ENCODE peak calls at places on chromosomes 13 and 19, in four cellular contexts. S, F, W and I are unnamed samples.

GRCh38 chr19:38012290-38012689 is 105.3 kb downstream of the SIPA1L3 start:
- DNase-seq in S (no peak), F (no peak), W (no peak), I (no peak)

GRCh38 chr13:33322474-33322827 is 36.9 kb upstream of the STARD13 start:
- DNase-seq in S (no peak), F (no peak), W (no peak), I (no peak)

GRCh38 chr13:80408270-80408669 is 67.3 kb upstream of the SPRY2 start:
- DNase-seq in S (no peak), F (no peak), W (no peak), I (no peak)

GRCh38 chr19:42563352-42564210 is 31.1 kb downstream of the CEACAM8 start:
- DNase-seq in S (peak; percentile 61), F (no peak), W (peak; percentile 20), I (peak; percentile 26)

GRCh38 chr19:49231389-49231788 is 73.8 kb downstream of the TRPM4 start:
- DNase-seq in S (no peak), F (no peak), W (peak; percentile 36), I (no peak)

GRCh38 chr13:100954430-100955361 is 280.1 kb upstream of the TMTC4 start:
- DNase-seq in S (no peak), F (no peak), W (no peak), I (no peak)

GRCh38 chr19:41939861-41940442 is 11.7 kb upstream of the ERFL start:
- DNase-seq in S (no peak), F (no peak), W (peak; percentile 67), I (no peak)

GRCh38 chr19:13053238-13053637 is 49.4 kb downstream of the LYL1 start:
- DNase-seq in S (no peak), F (no peak), W (no peak), I (no peak)

GRCh38 chr13:95480131-95480545 is 72.4 kb upstream of the CLDN10 start:
- DNase-seq in S (peak; percentile 22), F (no peak), W (peak; percentile 26), I (no peak)

GRCh38 chr19:56971230-56971629 is 130.7 kb upstream of the PEG3 start:
- DNase-seq in S (no peak), F (no peak), W (no peak), I (no peak)

GRCh38 chr13:63124863-63125262 is 1709.2 kb upstream of the PCDH20 start:
- DNase-seq in S (no peak), F (no peak), W (no peak), I (no peak)

GRCh38 chr13:96817336-96817941 is 176.8 kb downstream of the OXGR1 start:
- DNase-seq in S (peak; percentile 11), F (no peak), W (no peak), I (no peak)

GRCh38 chr13:83819611-83820010 is 62.7 kb downstream of the SLITRK1 start:
- DNase-seq in S (no peak), F (no peak), W (no peak), I (no peak)